ENCODE peak calls at places on chromosomes 3 and 15, in ten cellular contexts. X is mucosa of descending colon, J is heart left ventricle, N is foreskin fibroblast, D is DND-41, M is fibroblast of mammary gland, A is upper lobe of left lung, W is IMR-90, S is tibial artery, B is cardiac fibroblast. O is an unnamed sample.

GRCh38 chr3:184564685-184565385 is 3.2 kb downstream of the EPHB3 start:
- DNase-seq in B (no peak), M (no peak), J (no peak), S (no peak), X (peak; percentile 30), A (no peak), N (no peak), W (no peak), D (no peak), O (no peak)

GRCh38 chr3:72449551-72449950 is 398.7 kb downstream of the SHQ1 start:
- DNase-seq in D (no peak), S (no peak), X (no peak), N (peak; percentile 74), B (no peak), W (no peak), A (no peak), J (no peak), M (peak; percentile 68), O (peak; percentile 42)

GRCh38 chr15:45225506-45226273 is 26.3 kb upstream of the SLC28A2 start:
- DNase-seq in X (no peak), B (no peak), D (peak; percentile 13), W (no peak), A (no peak), M (no peak), N (no peak), J (no peak), S (no peak), O (no peak)

GRCh38 chr3:183506674-183507290 is 48.7 kb downstream of the KLHL6 start:
- DNase-seq in B (peak; percentile 7), M (no peak), J (no peak), N (no peak), D (no peak), A (no peak), X (no peak), S (no peak), W (no peak), O (no peak)

GRCh38 chr15:78909791-78910228 is 35.0 kb downstream of the CTSH start:
- DNase-seq in A (no peak), B (peak; percentile 47), D (peak; percentile 27), N (peak; percentile 71), S (no peak), W (peak; percentile 45), J (no peak), X (no peak), M (peak; percentile 55), O (peak; percentile 57)

GRCh38 chr15:19987389-19988048 is 554.1 kb downstream of the GOLGA6L6 start:
- DNase-seq in J (no peak), N (no peak), S (no peak), D (peak; percentile 58), B (no peak), X (no peak), M (no peak), A (peak; percentile 62), W (no peak), O (no peak)

GRCh38 chr15:58383876-58384275 is 47.9 kb upstream of the LIPC start:
- DNase-seq in M (no peak), S (no peak), B (no peak), N (no peak), J (no peak), A (no peak), W (no peak), D (no peak), X (no peak), O (no peak)

GRCh38 chr15:86877171-86877631 is 797.5 kb downstream of the AGBL1 start:
- DNase-seq in X (no peak), W (no peak), J (no peak), S (no peak), N (no peak), M (no peak), B (no peak), A (no peak), D (no peak), O (no peak)

GRCh38 chr15:39472661-39473657 is 107.9 kb upstream of the THBS1 start:
- DNase-seq in D (no peak), X (peak; percentile 69), M (peak; percentile 97), A (no peak), S (peak; percentile 89), B (peak; percentile 100), W (peak; percentile 99), N (peak; percentile 97), J (peak; percentile 85), O (peak; percentile 100)

GRCh38 chr3:194089357-194090177 is 46.4 kb upstream of the HES1 start:
- DNase-seq in N (peak; percentile 40), A (no peak), J (no peak), D (no peak), B (peak; percentile 99), M (peak; percentile 99), X (no peak), W (peak; percentile 97), S (peak; percentile 33), O (peak; percentile 94)

GRCh38 chr15:49235446-49236207 is 65.6 kb downstream of the GALK2 start:
- DNase-seq in N (peak; percentile 94), W (peak; percentile 92), B (peak; percentile 92), D (peak; percentile 56), J (peak; percentile 37), X (no peak), A (no peak), M (peak; percentile 95), S (no peak), O (peak; percentile 95)

GRCh38 chr3:88617283-88617682 is 467.5 kb downstream of the C3orf38 start:
- DNase-seq in D (no peak), S (no peak), B (no peak), X (no peak), J (no peak), A (no peak), N (no peak), M (no peak), W (no peak), O (no peak)

GRCh38 chr3:196440696-196441095 is 8.5 kb upstream of the UBXN7 start:
- DNase-seq in J (no peak), M (peak; percentile 59), X (no peak), A (no peak), W (peak; percentile 36), S (no peak), B (no peak), N (peak; percentile 57), D (no peak), O (peak; percentile 33)

GRCh38 chr3:128432898-128433629 is 33.6 kb downstream of the DNAJB8 start:
- DNase-seq in B (no peak), J (no peak), M (no peak), X (no peak), A (peak; percentile 83), S (no peak), D (no peak), N (no peak), W (no peak), O (no peak)

GRCh38 chr15:83999396-84000120 is 236.0 kb upstream of the GOLGA6L4 start:
- DNase-seq in D (no peak), W (peak; percentile 2), S (no peak), M (peak; percentile 8), J (no peak), A (no peak), B (no peak), X (no peak), N (no peak), O (no peak)

GRCh38 chr15:26095710-26096330 is 232.7 kb upstream of the ATP10A start:
- DNase-seq in B (no peak), S (no peak), M (peak; percentile 23), J (no peak), X (no peak), D (no peak), W (no peak), N (no peak), A (no peak), O (no peak)
- TF ChIP-seq CTCF in B (peak; percentile 16), S (peak; percentile 17), M (peak; percentile 43), J (no peak), X (no peak), D (no peak), W (peak; percentile 23), N (peak; percentile 41), A (no peak), O (peak; percentile 31)

GRCh38 chr3:52452570-52453221 is 1.1 kb downstream of the TNNC1 start:
- DNase-seq in B (no peak), N (no peak), D (no peak), A (no peak), W (no peak), M (no peak), X (no peak), J (peak; percentile 87), S (no peak), O (no peak)
- H3K4me3 ChIP-seq in B (no peak overlapping the region), N (no peak overlapping the region), D (no peak overlapping the region), A (no peak overlapping the region), W (no peak overlapping the region), M (no peak overlapping the region), X (no peak overlapping the region), J (peak overlapping the region; percentile 49), S (no peak overlapping the region), O (no peak overlapping the region)

GRCh38 chr15:54594115-54594514 is 602.6 kb downstream of the RSL24D1 start:
- DNase-seq in B (no peak), S (no peak), A (no peak), D (no peak), W (no peak), J (no peak), X (no peak), N (no peak), M (no peak), O (no peak)
- TF ChIP-seq CTCF in B (no peak), S (no peak), A (no peak), D (peak; percentile 5), W (no peak), J (no peak), X (no peak), N (no peak), M (no peak), O (no peak)

GRCh38 chr3:51800758-51801140 is 21.7 kb upstream of the IQCF6 start:
- DNase-seq in W (no peak), N (no peak), M (no peak), S (no peak), A (no peak), J (no peak), B (no peak), D (no peak), X (no peak), O (no peak)

GRCh38 chr3:51796859-51797258 is 17.8 kb upstream of the IQCF6 start:
- DNase-seq in D (no peak), A (no peak), B (no peak), J (no peak), N (no peak), W (no peak), S (no peak), M (no peak), X (no peak), O (no peak)

GRCh38 chr3:51802091-51802720 is 23.2 kb upstream of the IQCF6 start:
- DNase-seq in X (no peak), M (no peak), W (no peak), N (no peak), B (no peak), D (no peak), A (no peak), S (no peak), J (no peak), O (no peak)

GRCh38 chr3:51799879-51800757 is 21.1 kb upstream of the IQCF6 start:
- DNase-seq in N (peak; percentile 86), J (no peak), A (no peak), D (peak; percentile 20), B (peak; percentile 85), X (no peak), W (peak; percentile 82), S (no peak), M (peak; percentile 86), O (peak; percentile 88)

DNA sequence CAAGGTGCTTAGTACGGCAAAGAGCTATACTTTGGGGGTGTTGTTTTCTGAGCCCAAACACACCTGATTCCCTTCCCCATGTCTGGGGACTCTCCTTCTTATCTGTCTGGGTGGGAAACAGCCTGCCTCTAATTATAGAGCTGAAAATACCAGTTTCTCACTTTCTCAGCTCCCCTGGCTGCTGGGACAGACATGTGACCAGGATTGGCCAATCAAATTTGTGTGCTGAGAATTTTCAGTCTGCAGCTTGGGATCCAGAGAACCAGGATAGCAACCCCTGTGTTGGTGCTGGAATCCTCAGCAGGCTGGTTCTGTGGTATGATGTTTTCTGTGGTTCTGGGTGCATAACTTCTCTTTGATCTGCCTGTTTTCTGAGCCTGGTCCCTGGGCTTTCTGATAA is 19.5 kb upstream of the IQCF6 start:
- DNase-seq in J (no peak), W (no peak), D (no peak), S (no peak), B (no peak), A (no peak), M (no peak), N (no peak), X (no peak), O (no peak)
- H3K4me3 ChIP-seq in J (no peak overlapping the region), W (no peak overlapping the region), D (no peak overlapping the region), S (no peak overlapping the region), B (no peak overlapping the region), A (no peak overlapping the region), M (no peak overlapping the region), N (no peak overlapping the region), X (no peak overlapping the region), O (no peak overlapping the region)